ENCODE peak calls at places on chromosomes 13 and 19, in eight cellular contexts. Y is hepatocyte, F is HS-5, S is fibroblast of lung, X is neural crest cell, V is GM23248, R is stromal cell of bone marrow, L is right cardiac atrium. C is an unnamed sample.

GRCh38 chr13:21580736-21581135 is 23.2 kb downstream of the MICU2 start:
- DNase-seq in Y (no peak), F (no peak), S (no peak), X (no peak), V (no peak), R (no peak), L (no peak), C (no peak)

GRCh38 chr13:95485045-95485517 is 67.4 kb upstream of the CLDN10 start:
- DNase-seq in Y (no peak), F (no peak), S (peak), X (no peak), V (peak), R (no peak), L (no peak), C (no peak)

GRCh38 chr13:24511019-24511823 is 1.4 kb downstream of the PARP4 start:
- DNase-seq in Y (peak), F (peak), S (peak), X (no peak), V (peak), R (peak), L (no peak), C (peak)

GRCh38 chr13:48078251-48078656 is 16.6 kb downstream of the MED4 start:
- DNase-seq in Y (no peak), F (no peak), S (peak), X (no peak), V (peak), R (no peak), L (no peak), C (no peak)

GRCh38 chr19:19610376-19611240 is 7.9 kb downstream of the PBX4 start:
- DNase-seq in Y (no peak), F (no peak), S (no peak), X (no peak), V (no peak), R (no peak), L (no peak), C (no peak)

GRCh38 chr13:27953671-27954405 is 15.3 kb downstream of the CDX2 start:
- DNase-seq in Y (peak), F (no peak), S (peak), X (peak), V (peak), R (peak), L (peak), C (peak)

GRCh38 chr13:43687038-43687437 is 99.7 kb downstream of the ENOX1 start:
- DNase-seq in Y (no peak), F (no peak), S (no peak), X (no peak), V (no peak), R (no peak), L (no peak), C (no peak)

GRCh38 chr19:4986471-4986888 is 17.6 kb downstream of the KDM4B start:
- DNase-seq in Y (no peak), F (no peak), S (no peak), X (no peak), V (no peak), R (no peak), L (peak), C (no peak)

GRCh38 chr13:35961002-35961401 is 170.2 kb downstream of the DCLK1 start:
- DNase-seq in Y (no peak), F (no peak), S (peak), X (no peak), V (peak), R (no peak), L (no peak), C (peak)

GRCh38 chr13:60114499-60115028 is 49.2 kb downstream of the DIAPH3 start:
- DNase-seq in Y (no peak), F (no peak), S (no peak), X (no peak), V (no peak), R (no peak), L (no peak), C (no peak)

GRCh38 chr13:44819245-44819644 is 170.0 kb downstream of the NUFIP1 start:
- DNase-seq in Y (peak), F (no peak), S (peak), X (no peak), V (peak), R (no peak), L (no peak), C (peak)

GRCh38 chr13:32837307-32837972 is 178.8 kb upstream of the KL start:
- DNase-seq in Y (no peak), F (no peak), S (no peak), X (no peak), V (no peak), R (no peak), L (no peak), C (no peak)

GRCh38 chr13:66528903-66529576 is 701.1 kb downstream of the PCDH9 start:
- DNase-seq in Y (no peak), F (no peak), S (peak), X (no peak), V (no peak), R (no peak), L (no peak), C (no peak)

GRCh38 chr19:7903244-7904073 is at the start of gene MAP2K7:
- DNase-seq in Y (peak), F (peak), S (peak), X (peak), V (peak), R (peak), L (peak), C (peak)

GRCh38 chr13:106464076-106464475 is 71.4 kb downstream of the EFNB2 start:
- DNase-seq in Y (no peak), F (no peak), S (peak), X (no peak), V (no peak), R (peak), L (no peak), C (no peak)

GRCh38 chr19:14156122-14156521 is 19.7 kb upstream of the ASF1B start:
- DNase-seq in Y (no peak), F (no peak), S (no peak), X (no peak), V (no peak), R (no peak), L (no peak), C (no peak)

GRCh38 chr13:41130356-41130755 is 2.2 kb downstream of the KBTBD6 start:
- DNase-seq in Y (no peak), F (no peak), S (peak), X (no peak), V (peak), R (no peak), L (no peak), C (no peak)

GRCh38 chr19:43690444-43690843 is 20.5 kb upstream of the PLAUR start:
- DNase-seq in Y (no peak), F (no peak), S (no peak), X (no peak), V (no peak), R (no peak), L (no peak), C (no peak)

GRCh38 chr13:97367016-97367415 is 67.0 kb upstream of the RAP2A start:
- DNase-seq in Y (no peak), F (no peak), S (peak), X (no peak), V (peak), R (peak), L (no peak), C (no peak)

GRCh38 chr13:66427330-66427990 is 802.7 kb downstream of the PCDH9 start:
- DNase-seq in Y (no peak), F (no peak), S (no peak), X (no peak), V (no peak), R (no peak), L (no peak), C (peak)

GRCh38 chr13:48210178-48210577 is 22.8 kb upstream of the ITM2B start:
- DNase-seq in Y (no peak), F (no peak), S (peak), X (no peak), V (peak), R (peak), L (no peak), C (peak)

GRCh38 chr13:42350141-42350540 is 78.2 kb downstream of the AKAP11 start:
- DNase-seq in Y (no peak), F (no peak), S (no peak), X (no peak), V (no peak), R (no peak), L (no peak), C (no peak)

GRCh38 chr13:33876716-33877394 is 58.9 kb downstream of the RFC3 start:
- DNase-seq in Y (no peak), F (no peak), S (no peak), X (no peak), V (no peak), R (no peak), L (no peak), C (no peak)

GRCh38 chr19:3964256-3965194 is 6.4 kb downstream of the DAPK3 start:
- DNase-seq in Y (no peak), F (no peak), S (no peak), X (no peak), V (no peak), R (no peak), L (peak), C (no peak)

GRCh38 chr19:6773323-6773931 is 919 bp downstream of the VAV1 start:
- DNase-seq in Y (no peak), F (no peak), S (no peak), X (no peak), V (no peak), R (no peak), L (peak), C (no peak)

GRCh38 chr13:23921451-23921888 is 24.2 kb upstream of the C1QTNF9B start:
- DNase-seq in Y (peak), F (no peak), S (peak), X (peak), V (peak), R (peak), L (no peak), C (peak)

GRCh38 chr13:110305949-110306339 is 1.0 kb downstream of the COL4A1 start:
- DNase-seq in Y (no peak), F (no peak), S (peak), X (no peak), V (peak), R (no peak), L (no peak), C (peak)

GRCh38 chr13:43669101-43669500 is 117.7 kb downstream of the ENOX1 start:
- DNase-seq in Y (no peak), F (no peak), S (no peak), X (no peak), V (no peak), R (no peak), L (no peak), C (no peak)

GRCh38 chr19:28130066-28130511 is 1082.9 kb downstream of the UQCRFS1 start:
- DNase-seq in Y (peak), F (no peak), S (no peak), X (no peak), V (no peak), R (no peak), L (no peak), C (no peak)

GRCh38 chr13:35891973-35892441 is 239.2 kb downstream of the DCLK1 start:
- DNase-seq in Y (peak), F (peak), S (peak), X (no peak), V (peak), R (no peak), L (no peak), C (peak)

GRCh38 chr19:44644391-44645016 is 794 bp downstream of the PVR start:
- DNase-seq in Y (peak), F (no peak), S (peak), X (peak), V (peak), R (no peak), L (no peak), C (peak)

GRCh38 chr13:27991881-27992280 is 3.4 kb upstream of the URAD start:
- DNase-seq in Y (no peak), F (no peak), S (no peak), X (no peak), V (no peak), R (no peak), L (no peak), C (no peak)

GRCh38 chr13:102244617-102245227 is 157.1 kb downstream of the FGF14 start:
- DNase-seq in Y (no peak), F (no peak), S (no peak), X (no peak), V (no peak), R (no peak), L (no peak), C (no peak)

GRCh38 chr19:6589711-6590457 is 1.1 kb downstream of the CD70 start:
- DNase-seq in Y (no peak), F (no peak), S (no peak), X (no peak), V (peak), R (no peak), L (no peak), C (no peak)

GRCh38 chr19:13008926-13009787 is 13.9 kb downstream of the NFIX start:
- DNase-seq in Y (no peak), F (no peak), S (no peak), X (no peak), V (peak), R (no peak), L (peak), C (peak)

GRCh38 chr13:108915095-108915633 is 285.8 kb downstream of the MYO16 start:
- DNase-seq in Y (peak), F (no peak), S (peak), X (no peak), V (peak), R (no peak), L (no peak), C (peak)

GRCh38 chr13:28531195-28531955 is 36.4 kb upstream of the FLT1 start:
- DNase-seq in Y (peak), F (no peak), S (peak), X (peak), V (peak), R (no peak), L (peak), C (peak)

GRCh38 chr19:46596008-46596407 is 5.1 kb upstream of the CALM3 start:
- DNase-seq in Y (no peak), F (no peak), S (no peak), X (no peak), V (no peak), R (no peak), L (no peak), C (no peak)

C was measured in fibroblast of the aortic adventitia.